ENCODE peak calls at places on chromosome 6, in five cellular contexts. One of them, this sample, is unnamed. For H3K36me3, the result is how much of the 10 kb centered on the place peaks cover.

GRCh38 chr6:113903666-113904330 is 46.7 kb downstream of the MARCKS start:
- DNase-seq in WERI-Rb-1: no peak
- DNase-seq in left lung: peak
- DNase-seq in lower lobe of right lung: no peak
- DNase-seq in uterus: peak
- DNase-seq in this sample: no peak

GRCh38 chr6:6969761-6970223 is 138.0 kb upstream of the RREB1 start:
- DNase-seq in WERI-Rb-1: no peak
- DNase-seq in uterus: no peak
- DNase-seq in left lung: peak
- DNase-seq in lower lobe of right lung: no peak
- DNase-seq in this sample: peak

GRCh38 chr6:123007885-123008284 is 11.8 kb downstream of the CLVS2 start:
- DNase-seq in WERI-Rb-1: no peak
- DNase-seq in uterus: no peak
- DNase-seq in lower lobe of right lung: no peak
- DNase-seq in left lung: no peak
- DNase-seq in this sample: no peak

GRCh38 chr6:26328265-26328844 is 36.6 kb upstream of the BTN3A2 start:
- DNase-seq in uterus: no peak
- DNase-seq in left lung: no peak
- DNase-seq in lower lobe of right lung: no peak
- DNase-seq in WERI-Rb-1: no peak
- DNase-seq in this sample: no peak

GRCh38 chr6:36827261-36828079 is 11.8 kb downstream of the CPNE5 start:
- DNase-seq in uterus: peak
- DNase-seq in left lung: peak
- DNase-seq in WERI-Rb-1: no peak
- DNase-seq in lower lobe of right lung: no peak
- DNase-seq in this sample: no peak

GRCh38 chr6:54072708-54073313 is 38.4 kb upstream of the MLIP start:
- DNase-seq in lower lobe of right lung: no peak
- DNase-seq in WERI-Rb-1: no peak
- DNase-seq in left lung: no peak
- DNase-seq in uterus: no peak
- DNase-seq in this sample: no peak

GRCh38 chr6:142902636-142903053 is 42.3 kb downstream of the HIVEP2 start:
- DNase-seq in lower lobe of right lung: peak
- DNase-seq in uterus: no peak
- DNase-seq in WERI-Rb-1: no peak
- DNase-seq in left lung: peak
- DNase-seq in this sample: peak

GRCh38 chr6:7108196-7108963 is 619 bp downstream of the RREB1 start:
- DNase-seq in lower lobe of right lung: peak
- DNase-seq in left lung: peak
- DNase-seq in uterus: peak
- DNase-seq in WERI-Rb-1: peak
- DNase-seq in this sample: peak

GRCh38 chr6:81831274-81831673 is 78.8 kb upstream of the TENT5A start:
- DNase-seq in uterus: no peak
- DNase-seq in lower lobe of right lung: no peak
- DNase-seq in WERI-Rb-1: no peak
- DNase-seq in left lung: no peak
- DNase-seq in this sample: peak

GRCh38 chr6:10310826-10311225 is 104.0 kb downstream of the TFAP2A start:
- DNase-seq in lower lobe of right lung: no peak
- DNase-seq in left lung: no peak
- DNase-seq in uterus: no peak
- DNase-seq in WERI-Rb-1: no peak
- DNase-seq in this sample: peak

GRCh38 chr6:151240861-151241642 is 1.3 kb downstream of the AKAP12 start:
- DNase-seq in left lung: peak
- DNase-seq in WERI-Rb-1: peak
- DNase-seq in uterus: peak
- DNase-seq in lower lobe of right lung: no peak
- DNase-seq in this sample: peak

GRCh38 chr6:119891206-119891605 is 541.6 kb upstream of the MAN1A1 start:
- DNase-seq in uterus: no peak
- DNase-seq in WERI-Rb-1: no peak
- DNase-seq in left lung: no peak
- DNase-seq in lower lobe of right lung: no peak
- DNase-seq in this sample: no peak

GRCh38 chr6:7727951-7728854 is 2.3 kb downstream of the BMP6 start:
- DNase-seq in left lung: no peak
- DNase-seq in WERI-Rb-1: peak
- DNase-seq in lower lobe of right lung: peak
- DNase-seq in uterus: no peak
- DNase-seq in this sample: no peak

GRCh38 chr6:122059918-122060317 is 339.5 kb upstream of the HSF2 start:
- DNase-seq in WERI-Rb-1: no peak
- DNase-seq in uterus: no peak
- DNase-seq in left lung: no peak
- DNase-seq in lower lobe of right lung: no peak
- DNase-seq in this sample: no peak

GRCh38 chr6:154931741-154932424 is 63.2 kb upstream of the TIAM2 start:
- DNase-seq in WERI-Rb-1: no peak
- DNase-seq in left lung: no peak
- DNase-seq in uterus: no peak
- DNase-seq in lower lobe of right lung: no peak
- DNase-seq in this sample: no peak

GRCh38 chr6:164151161-164151728 is 736.7 kb downstream of the QKI start:
- DNase-seq in WERI-Rb-1: peak
- DNase-seq in lower lobe of right lung: no peak
- DNase-seq in uterus: no peak
- DNase-seq in left lung: no peak
- DNase-seq in this sample: no peak

GRCh38 chr6:4870821-4871494 is 94.8 kb downstream of the CDYL start:
- DNase-seq in uterus: no peak
- DNase-seq in WERI-Rb-1: no peak
- DNase-seq in lower lobe of right lung: no peak
- DNase-seq in left lung: no peak
- DNase-seq in this sample: no peak

GRCh38 chr6:4884646-4885427 is 108.6 kb downstream of the CDYL start:
- DNase-seq in WERI-Rb-1: no peak
- DNase-seq in uterus: no peak
- DNase-seq in lower lobe of right lung: no peak
- DNase-seq in left lung: no peak
- DNase-seq in this sample: no peak

GRCh38 chr6:55069132-55069781 is 105.1 kb upstream of the HCRTR2 start:
- DNase-seq in left lung: no peak
- DNase-seq in WERI-Rb-1: peak
- DNase-seq in uterus: no peak
- DNase-seq in lower lobe of right lung: no peak
- DNase-seq in this sample: peak

GRCh38 chr6:140032177-140032576 is 657.7 kb upstream of the CITED2 start:
- DNase-seq in uterus: no peak
- DNase-seq in left lung: no peak
- DNase-seq in WERI-Rb-1: no peak
- DNase-seq in lower lobe of right lung: no peak
- DNase-seq in this sample: no peak

GRCh38 chr6:30767158-30767943 is 23.0 kb upstream of the IER3 start:
- DNase-seq in uterus: no peak
- DNase-seq in lower lobe of right lung: no peak
- DNase-seq in left lung: no peak
- DNase-seq in WERI-Rb-1: no peak
- DNase-seq in this sample: no peak

GRCh38 chr6:156866181-156866862 is 89.1 kb downstream of the ARID1B start:
- DNase-seq in lower lobe of right lung: no peak
- DNase-seq in uterus: no peak
- DNase-seq in left lung: no peak
- DNase-seq in WERI-Rb-1: no peak
- DNase-seq in this sample: no peak

GRCh38 chr6:36131517-36132220 is 1.4 kb downstream of the MAPK13 start:
- DNase-seq in left lung: no peak
- DNase-seq in lower lobe of right lung: no peak
- DNase-seq in WERI-Rb-1: peak
- DNase-seq in uterus: peak
- DNase-seq in this sample: peak

GRCh38 chr6:14664112-14664592 is 546.6 kb downstream of the CD83 start:
- DNase-seq in uterus: no peak
- DNase-seq in lower lobe of right lung: no peak
- DNase-seq in WERI-Rb-1: no peak
- DNase-seq in left lung: no peak
- DNase-seq in this sample: peak

GRCh38 chr6:21885532-21886089 is 292.1 kb downstream of the SOX4 start:
- DNase-seq in uterus: peak
- DNase-seq in lower lobe of right lung: no peak
- DNase-seq in WERI-Rb-1: peak
- DNase-seq in left lung: peak
- DNase-seq in this sample: no peak

GRCh38 chr6:3770023-3770422 is 18.5 kb upstream of the PXDC1 start:
- DNase-seq in WERI-Rb-1: no peak
- DNase-seq in lower lobe of right lung: no peak
- DNase-seq in left lung: no peak
- DNase-seq in uterus: no peak
- DNase-seq in this sample: no peak

GRCh38 chr6:35017461-35018183 is 123.5 kb downstream of the TCP11 start:
- DNase-seq in lower lobe of right lung: peak
- DNase-seq in WERI-Rb-1: no peak
- DNase-seq in uterus: peak
- DNase-seq in left lung: peak
- DNase-seq in this sample: no peak
- H3K4me3 ChIP-seq in lower lobe of right lung: peak
- H3K4me3 ChIP-seq in WERI-Rb-1: no peak
- H3K4me3 ChIP-seq in uterus: peak
- H3K4me3 ChIP-seq in left lung: peak
- H3K4me3 ChIP-seq in this sample: no peak

GRCh38 chr6:152458648-152459047 is 178.5 kb downstream of the SYNE1 start:
- DNase-seq in uterus: no peak
- DNase-seq in lower lobe of right lung: no peak
- DNase-seq in left lung: no peak
- DNase-seq in WERI-Rb-1: no peak
- DNase-seq in this sample: no peak

GRCh38 chr6:152459245-152459644 is 177.9 kb downstream of the SYNE1 start:
- DNase-seq in WERI-Rb-1: no peak
- DNase-seq in left lung: no peak
- DNase-seq in lower lobe of right lung: no peak
- DNase-seq in uterus: no peak
- DNase-seq in this sample: no peak

GRCh38 chr6:152462716-152463115 is 174.4 kb downstream of the SYNE1 start:
- DNase-seq in uterus: no peak
- DNase-seq in left lung: no peak
- DNase-seq in lower lobe of right lung: no peak
- DNase-seq in WERI-Rb-1: no peak
- DNase-seq in this sample: no peak

GRCh38 chr6:152461556-152461955 is 175.6 kb downstream of the SYNE1 start:
- DNase-seq in lower lobe of right lung: no peak
- DNase-seq in left lung: no peak
- DNase-seq in uterus: no peak
- DNase-seq in WERI-Rb-1: no peak
- DNase-seq in this sample: no peak

DNA sequence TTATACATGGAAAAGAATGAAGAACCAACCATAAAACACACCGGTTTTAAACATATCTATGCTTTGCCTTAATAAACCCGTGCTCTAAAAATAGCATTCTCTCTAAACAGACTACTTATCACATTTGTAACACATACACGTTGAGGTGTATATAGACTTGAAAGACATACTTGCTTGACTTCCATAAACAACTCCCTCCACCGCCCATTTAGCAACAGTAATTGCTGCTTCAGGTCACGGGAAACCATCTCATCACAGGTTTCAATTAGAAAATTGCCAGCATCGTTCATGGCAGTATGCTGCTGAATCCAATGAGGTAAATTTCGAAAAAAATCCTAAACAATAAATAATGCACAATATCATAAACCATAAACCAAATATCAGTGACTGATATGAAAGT is 174.0 kb downstream of the SYNE1 start:
- DNase-seq in left lung: no peak
- DNase-seq in WERI-Rb-1: no peak
- DNase-seq in lower lobe of right lung: no peak
- DNase-seq in uterus: no peak
- DNase-seq in this sample: no peak
- H3K36me3 ChIP-seq in left lung: under half
- H3K36me3 ChIP-seq in WERI-Rb-1: under half
- H3K36me3 ChIP-seq in lower lobe of right lung: under half
- H3K36me3 ChIP-seq in uterus: under half
- H3K36me3 ChIP-seq in this sample: under half

GRCh38 chr6:158047120-158047518 is 65.5 kb downstream of the SYNJ2 start:
- DNase-seq in left lung: no peak
- DNase-seq in WERI-Rb-1: no peak
- DNase-seq in uterus: no peak
- DNase-seq in lower lobe of right lung: peak
- DNase-seq in this sample: peak
- H3K27ac ChIP-seq in left lung: no peak
- H3K27ac ChIP-seq in WERI-Rb-1: peak
- H3K27ac ChIP-seq in uterus: no peak
- H3K27ac ChIP-seq in lower lobe of right lung: no peak
- H3K27ac ChIP-seq in this sample: no peak

GRCh38 chr6:138110229-138110628 is 3.0 kb upstream of the PERP start:
- DNase-seq in lower lobe of right lung: no peak
- DNase-seq in left lung: no peak
- DNase-seq in WERI-Rb-1: no peak
- DNase-seq in uterus: no peak
- DNase-seq in this sample: no peak

GRCh38 chr6:138106665-138107077 is 548 bp downstream of the PERP start:
- DNase-seq in WERI-Rb-1: no peak
- DNase-seq in lower lobe of right lung: no peak
- DNase-seq in left lung: no peak
- DNase-seq in uterus: no peak
- DNase-seq in this sample: no peak

GRCh38 chr6:138107752-138108592 is 753 bp upstream of the PERP start:
- DNase-seq in WERI-Rb-1: peak
- DNase-seq in uterus: no peak
- DNase-seq in left lung: peak
- DNase-seq in lower lobe of right lung: no peak
- DNase-seq in this sample: peak

GRCh38 chr6:138107078-138107751 is at the start of gene PERP:
- DNase-seq in left lung: peak
- DNase-seq in WERI-Rb-1: peak
- DNase-seq in uterus: peak
- DNase-seq in lower lobe of right lung: peak
- DNase-seq in this sample: peak

GRCh38 chr6:138109042-138109997 is 2.1 kb upstream of the PERP start:
- DNase-seq in left lung: peak
- DNase-seq in uterus: peak
- DNase-seq in lower lobe of right lung: peak
- DNase-seq in WERI-Rb-1: peak
- DNase-seq in this sample: peak
- H3K4me3 ChIP-seq in left lung: no peak
- H3K4me3 ChIP-seq in uterus: no peak
- H3K4me3 ChIP-seq in lower lobe of right lung: no peak
- H3K4me3 ChIP-seq in WERI-Rb-1: no peak
- H3K4me3 ChIP-seq in this sample: no peak